ENCODE peak calls at places on chromosomes 5 and 9, in four cellular contexts. E is fibroblast of mammary gland, H is HCT116, C is body of pancreas. I is an unnamed sample.

GRCh38 chr5:143153332-143154119 is 250.0 kb downstream of the NR3C1 start:
- DNase-seq in E (peak), H (no peak), C (peak), I (no peak)

GRCh38 chr9:70805953-70806352 is 315.5 kb downstream of the TRPM3 start:
- DNase-seq in E (peak), H (no peak), C (peak), I (no peak)

GRCh38 chr9:105007143-105007542 is 79.2 kb upstream of the ABCA1 start:
- DNase-seq in E (peak), H (no peak), C (no peak), I (no peak)

GRCh38 chr5:84249918-84250635 is 134.6 kb downstream of the EDIL3 start:
- DNase-seq in E (peak), H (no peak), C (no peak), I (no peak)

GRCh38 chr5:79859588-79859987 is 131.5 kb downstream of the MTX3 start:
- DNase-seq in E (no peak), H (no peak), C (no peak), I (peak)

GRCh38 chr5:67082941-67083340 is 113.7 kb downstream of the CD180 start:
- DNase-seq in E (no peak), H (no peak), C (no peak), I (no peak)

GRCh38 chr9:108160705-108161233 is 671.2 kb upstream of the KLF4 start:
- DNase-seq in E (no peak), H (no peak), C (peak), I (no peak)

GRCh38 chr5:173464813-173465212 is 136.6 kb upstream of the STC2 start:
- DNase-seq in E (no peak), H (no peak), C (no peak), I (no peak)

GRCh38 chr5:78607864-78608263 is 40.7 kb downstream of the LHFPL2 start:
- DNase-seq in E (no peak), H (no peak), C (no peak), I (no peak)

GRCh38 chr5:136036991-136037705 is 8.4 kb downstream of the TGFBI start:
- DNase-seq in E (no peak), H (no peak), C (no peak), I (no peak)

GRCh38 chr5:150486402-150487198 is 21.3 kb upstream of the NDST1 start:
- DNase-seq in E (peak), H (peak), C (peak), I (no peak)

GRCh38 chr5:142939884-142940283 is 169.7 kb downstream of the ARHGAP26 start:
- DNase-seq in E (no peak), H (no peak), C (no peak), I (no peak)

GRCh38 chr9:114282104-114282485 is 40.8 kb upstream of the ORM1 start:
- DNase-seq in E (no peak), H (no peak), C (no peak), I (no peak)

GRCh38 chr5:79621056-79621455 is 8.8 kb downstream of the TENT2 start:
- DNase-seq in E (peak), H (no peak), C (no peak), I (no peak)

GRCh38 chr9:96163141-96163540 is 138.8 kb downstream of the HSD17B3 start:
- DNase-seq in E (no peak), H (no peak), C (no peak), I (no peak)

GRCh38 chr9:33184947-33185346 is 17.8 kb upstream of the B4GALT1 start:
- DNase-seq in E (peak), H (no peak), C (no peak), I (no peak)

GRCh38 chr9:70962761-70963445 is 158.5 kb downstream of the TRPM3 start:
- DNase-seq in E (peak), H (no peak), C (no peak), I (no peak)

GRCh38 chr5:172891716-172892421 is 57.8 kb downstream of the ERGIC1 start:
- DNase-seq in E (peak), H (no peak), C (peak), I (no peak)

GRCh38 chr5:59873113-59873512 is 20.4 kb downstream of the PDE4D start:
- DNase-seq in E (peak), H (no peak), C (no peak), I (no peak)

GRCh38 chr5:8508196-8508595 is 639.2 kb downstream of the MTRR start:
- DNase-seq in E (peak), H (no peak), C (no peak), I (no peak)

GRCh38 chr5:32589431-32589830 is 4.1 kb downstream of the SUB1 start:
- DNase-seq in E (no peak), H (no peak), C (no peak), I (no peak)

GRCh38 chr5:172361566-172362238 is 78.1 kb upstream of the UBTD2 start:
- DNase-seq in E (peak), H (peak), C (peak), I (no peak)

GRCh38 chr5:170148430-170149205 is 42.9 kb downstream of the FOXI1 start:
- DNase-seq in E (no peak), H (no peak), C (no peak), I (peak)

GRCh38 chr9:135692410-135692809 is 6.9 kb downstream of the SOHLH1 start:
- DNase-seq in E (peak), H (no peak), C (no peak), I (no peak)

GRCh38 chr5:206406-206805 is 11.5 kb downstream of the CCDC127 start:
- DNase-seq in E (peak), H (no peak), C (no peak), I (no peak)

GRCh38 chr5:157431544-157432200 is 28.3 kb upstream of the NIPAL4 start:
- DNase-seq in E (peak), H (peak), C (no peak), I (no peak)

GRCh38 chr5:124954784-124955183 is 208.3 kb upstream of the ZNF608 start:
- DNase-seq in E (no peak), H (no peak), C (no peak), I (no peak)

GRCh38 chr9:89532944-89533343 is 35.0 kb upstream of the SEMA4D start:
- DNase-seq in E (no peak), H (no peak), C (no peak), I (no peak)

GRCh38 chr9:76223749-76224340 is 170.4 kb downstream of the RFK start:
- DNase-seq in E (peak), H (no peak), C (no peak), I (no peak)

GRCh38 chr5:150499437-150499956 is 8.4 kb upstream of the NDST1 start:
- DNase-seq in E (no peak), H (no peak), C (no peak), I (no peak)

GRCh38 chr5:93348231-93348630 is 232.8 kb downstream of the NR2F1-AS1 start:
- DNase-seq in E (no peak), H (no peak), C (no peak), I (no peak)

GRCh38 chr5:93346301-93346700 is 234.7 kb downstream of the NR2F1-AS1 start:
- DNase-seq in E (peak), H (no peak), C (no peak), I (no peak)

GRCh38 chr5:93349613-93350012 is 231.4 kb downstream of the NR2F1-AS1 start:
- DNase-seq in E (peak), H (no peak), C (no peak), I (no peak)
- TF ChIP-seq CTCF in E (no peak), H (no peak), C (no peak), I (no peak)

GRCh38 chr9:121660367-121660766 is 8.9 kb downstream of the DAB2IP start:
- DNase-seq in E (no peak), H (no peak), C (no peak), I (no peak)

GRCh38 chr9:121656941-121657340 is 5.5 kb downstream of the DAB2IP start:
- DNase-seq in E (no peak), H (no peak), C (no peak), I (no peak)

GRCh38 chr9:121658166-121658565 is 6.7 kb downstream of the DAB2IP start:
- DNase-seq in E (no peak), H (no peak), C (no peak), I (no peak)

GRCh38 chr9:121660876-121661275 is 9.4 kb downstream of the DAB2IP start:
- DNase-seq in E (no peak), H (no peak), C (no peak), I (no peak)

DNA sequence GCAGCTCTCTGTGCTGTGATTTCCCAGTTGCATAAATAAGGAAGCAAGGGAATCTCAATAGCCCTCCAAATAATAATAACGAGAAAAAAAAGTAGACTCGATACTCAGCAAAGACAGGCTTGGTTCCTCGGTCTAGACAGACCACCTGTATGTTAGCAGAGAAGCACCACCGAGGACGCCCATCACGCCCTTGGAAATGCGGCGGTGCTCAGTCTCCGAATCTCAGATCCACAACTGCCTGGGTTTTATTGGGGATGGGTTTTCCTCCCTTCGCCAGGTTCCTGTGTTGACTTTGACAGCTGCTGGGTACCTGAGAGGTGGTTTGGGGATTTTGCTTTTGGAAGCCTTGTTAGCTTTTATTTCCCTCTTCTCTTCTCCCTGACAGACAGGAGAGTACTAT is 7.2 kb downstream of the DAB2IP start:
- DNase-seq in E (no peak), H (no peak), C (no peak), I (no peak)
- H3K4me3 ChIP-seq in E (no peak), H (no peak), C (no peak), I (no peak)

DNA sequence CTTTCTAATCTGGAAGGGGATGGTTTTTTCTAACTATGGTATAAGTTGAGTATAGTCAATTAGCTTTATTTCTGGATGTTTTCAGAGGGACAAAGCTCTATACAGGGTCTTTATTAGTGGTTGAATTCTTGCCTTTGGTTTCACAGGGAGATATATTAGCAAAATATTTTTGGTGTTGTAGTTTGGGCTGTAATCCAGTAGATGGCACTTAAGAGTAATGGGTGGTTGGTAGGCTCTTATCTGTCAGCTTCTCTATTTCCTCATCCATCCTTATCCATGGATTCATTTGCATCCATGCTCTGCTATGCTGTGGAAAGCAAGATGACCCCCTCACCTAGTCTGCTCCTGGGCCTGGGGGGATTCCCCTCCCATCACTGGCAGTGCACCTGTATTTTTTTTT is 363.6 kb upstream of the CYLC2 start:
- DNase-seq in E (peak), H (no peak), C (no peak), I (no peak)
- TF ChIP-seq CTCF in E (peak), H (no peak), C (no peak), I (no peak)

DNA sequence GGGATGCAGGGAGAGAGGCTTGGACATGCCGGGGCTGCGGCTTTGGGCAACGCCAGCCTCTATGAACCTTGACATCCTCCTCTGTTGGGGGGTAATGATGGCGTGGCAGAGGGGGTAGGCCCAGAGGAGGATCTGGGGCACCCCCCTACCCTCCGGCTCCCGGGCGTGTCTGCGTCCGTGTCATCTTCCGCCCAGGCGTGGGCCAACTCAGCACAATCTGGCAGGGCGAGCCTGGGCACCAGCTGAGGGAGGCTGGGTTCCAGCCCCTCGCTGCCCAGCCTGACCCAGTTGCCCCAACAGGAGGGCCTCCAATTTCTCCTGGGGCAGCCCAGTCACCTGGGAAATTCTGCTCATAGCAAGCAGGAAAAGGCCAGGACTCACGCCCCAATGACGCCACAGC is 62.9 kb upstream of the IL17B start:
- DNase-seq in E (no peak), H (no peak), C (no peak), I (no peak)
- H3K4me3 ChIP-seq in E (no peak), H (no peak), C (no peak), I (no peak)

DNA sequence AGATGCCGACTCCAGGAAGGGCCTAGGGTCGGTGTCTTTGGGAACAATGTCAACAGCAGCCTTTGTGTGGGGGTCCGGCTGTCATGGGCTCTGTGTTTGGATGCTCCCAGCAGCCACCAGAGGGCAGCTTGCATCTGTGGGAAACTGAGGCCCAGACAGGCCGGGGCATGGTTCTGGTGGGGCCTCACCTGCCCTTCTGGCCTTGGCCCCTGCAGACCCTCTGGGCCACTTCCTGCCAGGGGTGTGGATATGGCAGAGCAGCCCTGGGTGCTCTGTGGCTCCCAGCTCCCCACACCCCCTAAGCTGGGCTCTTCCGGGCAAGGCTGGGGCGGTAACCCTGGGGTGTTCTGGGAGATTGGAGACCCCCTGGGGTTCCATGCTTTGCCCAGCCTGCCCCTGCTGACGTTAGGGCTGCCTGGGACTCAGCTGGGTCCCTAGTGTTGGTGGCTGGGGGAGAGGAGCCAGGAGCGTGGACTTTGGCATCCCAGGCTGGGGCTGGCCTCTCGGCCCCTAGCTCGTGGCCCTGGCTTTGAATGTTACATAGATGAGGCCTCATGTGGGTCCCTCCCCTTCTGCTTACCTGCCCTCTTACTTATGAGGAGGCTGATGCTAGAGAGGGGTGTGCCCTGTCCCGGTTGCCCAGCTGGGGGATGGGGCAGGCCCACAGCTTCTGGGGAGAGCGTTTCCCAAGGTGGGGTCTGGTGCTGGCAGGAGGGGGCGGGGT is 38.3 kb downstream of the RXRA start:
- DNase-seq in E (no peak), H (no peak), C (no peak), I (no peak)
- TF ChIP-seq CTCF in E (no peak), H (no peak), C (no peak), I (no peak)

GRCh38 chr5:177403826-177404640 is 3.6 kb upstream of the PFN3 start:
- DNase-seq in E (peak), H (peak), C (peak), I (no peak)

GRCh38 chr5:177405312-177405711 is 4.1 kb downstream of the F12 start:
- DNase-seq in E (no peak), H (no peak), C (no peak), I (no peak)

GRCh38 chr5:177404641-177405134 is 4.2 kb upstream of the PFN3 start:
- DNase-seq in E (no peak), H (no peak), C (no peak), I (no peak)

GRCh38 chr5:177402271-177403043 is 2.0 kb upstream of the PFN3 start:
- DNase-seq in E (peak), H (peak), C (peak), I (no peak)

DNA sequence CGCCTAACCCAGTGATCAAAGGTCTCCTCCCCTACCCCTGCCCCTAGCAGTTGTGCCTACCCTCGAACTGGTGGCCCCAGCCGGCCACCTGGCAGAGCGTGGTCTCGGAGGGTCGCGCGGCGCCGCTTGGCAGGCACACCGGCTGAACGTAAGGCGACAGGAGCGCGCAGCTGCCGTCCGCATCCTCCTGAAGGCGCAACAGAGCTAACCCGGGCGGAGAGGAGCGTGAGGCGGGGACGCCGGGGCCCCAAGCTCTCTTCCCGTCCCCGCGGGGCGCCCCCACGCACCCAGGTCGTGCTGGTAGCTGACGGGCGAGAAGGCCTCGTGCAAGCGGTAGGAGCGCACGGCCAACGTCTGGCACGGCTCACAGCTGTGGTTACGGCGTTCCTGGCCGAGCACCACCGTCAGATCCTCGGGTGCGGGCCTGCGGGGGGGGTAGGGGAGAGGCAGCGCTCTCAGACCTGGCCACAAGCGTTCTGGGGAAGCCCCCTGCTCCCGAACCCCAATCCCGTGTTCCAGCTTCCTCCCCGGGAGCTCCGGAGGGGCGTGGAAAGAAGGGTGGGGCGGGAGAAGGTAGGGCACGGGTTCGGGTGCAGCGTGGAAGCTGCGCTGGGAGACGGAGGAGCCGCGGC is 2.8 kb upstream of the PFN3 start:
- DNase-seq in E (no peak), H (no peak), C (peak), I (no peak)
- H3K4me3 ChIP-seq in E (peak), H (peak), C (peak), I (peak)

I was measured in vagina.